ENCODE peak calls at places on chromosomes 6 and 20, in ten cellular contexts. I, H, T, B, W, K, Z, P, U and G are unnamed samples.

GRCh38 chr6:14713561-14713960 is 532.3 kb upstream of the JARID2 start:
- DNase-seq in I (no peak), H (no peak), T (no peak), B (no peak), W (no peak), K (no peak), Z (no peak), P (no peak), U (no peak), G (no peak)

GRCh38 chr6:107542170-107542569 is 52.3 kb downstream of the SOBP start:
- DNase-seq in I (no peak), H (no peak), T (no peak), B (no peak), W (no peak), K (no peak), Z (no peak), P (no peak), U (no peak), G (no peak)

GRCh38 chr6:4253604-4254211 is 118.3 kb upstream of the ECI2 start:
- DNase-seq in I (no peak), H (peak), T (peak), B (no peak), W (no peak), K (peak), Z (no peak), P (peak), U (no peak), G (peak)

GRCh38 chr6:148523551-148523950 is 180.9 kb downstream of the SASH1 start:
- DNase-seq in I (no peak), H (no peak), T (no peak), B (no peak), W (no peak), K (no peak), Z (no peak), P (no peak), U (no peak), G (no peak)

GRCh38 chr6:162178266-162178665 is 549.3 kb downstream of the PRKN start:
- DNase-seq in I (no peak), H (no peak), T (no peak), B (no peak), W (no peak), K (no peak), Z (no peak), P (no peak), U (no peak), G (no peak)

GRCh38 chr6:33794910-33795615 is 6.1 kb upstream of the LEMD2 start:
- DNase-seq in I (no peak), H (peak), T (no peak), B (no peak), W (no peak), K (no peak), Z (no peak), P (peak), U (no peak), G (no peak)

GRCh38 chr6:71727632-71728294 is 158.6 kb upstream of the RIMS1 start:
- DNase-seq in I (no peak), H (no peak), T (no peak), B (no peak), W (no peak), K (no peak), Z (no peak), P (no peak), U (no peak), G (no peak)

GRCh38 chr6:27280064-27280539 is 32.0 kb downstream of the POM121L2 start:
- DNase-seq in I (peak), H (no peak), T (no peak), B (no peak), W (no peak), K (peak), Z (no peak), P (no peak), U (no peak), G (no peak)

GRCh38 chr20:29750268-29750899 is 1507.1 kb upstream of the DEFB115 start:
- DNase-seq in I (no peak), H (no peak), T (no peak), B (no peak), W (no peak), K (no peak), Z (no peak), P (no peak), U (no peak), G (no peak)

GRCh38 chr6:152277826-152278247 is 359.3 kb downstream of the SYNE1 start:
- DNase-seq in I (peak), H (peak), T (peak), B (no peak), W (peak), K (no peak), Z (no peak), P (no peak), U (no peak), G (no peak)

GRCh38 chr6:10487668-10488327 is 33.4 kb upstream of the GCNT2 start:
- DNase-seq in I (no peak), H (no peak), T (no peak), B (no peak), W (no peak), K (no peak), Z (no peak), P (no peak), U (no peak), G (no peak)

GRCh38 chr20:61696181-61696735 is 369.4 kb downstream of the TAF4 start:
- DNase-seq in I (no peak), H (no peak), T (no peak), B (no peak), W (peak), K (no peak), Z (no peak), P (no peak), U (no peak), G (no peak)

GRCh38 chr6:127301199-127301700 is 34.6 kb downstream of the RNF146 start:
- DNase-seq in I (no peak), H (no peak), T (no peak), B (no peak), W (no peak), K (no peak), Z (no peak), P (no peak), U (no peak), G (no peak)

GRCh38 chr6:22709804-22710203 is 140.4 kb downstream of the HDGFL1 start:
- DNase-seq in I (no peak), H (no peak), T (no peak), B (no peak), W (no peak), K (no peak), Z (no peak), P (no peak), U (no peak), G (no peak)

GRCh38 chr6:67411036-67411435 is 1224.0 kb upstream of the ADGRB3 start:
- DNase-seq in I (no peak), H (no peak), T (no peak), B (no peak), W (no peak), K (no peak), Z (no peak), P (no peak), U (no peak), G (no peak)

GRCh38 chr6:36737043-36737785 is 39.6 kb downstream of the RAB44 start:
- DNase-seq in I (no peak), H (no peak), T (no peak), B (no peak), W (no peak), K (no peak), Z (no peak), P (no peak), U (no peak), G (no peak)

GRCh38 chr6:10779076-10779475 is 31.5 kb downstream of the TMEM14B start:
- DNase-seq in I (no peak), H (no peak), T (no peak), B (no peak), W (no peak), K (no peak), Z (no peak), P (no peak), U (no peak), G (no peak)

GRCh38 chr6:157503018-157503747 is 122.2 kb downstream of the ZDHHC14 start:
- DNase-seq in I (no peak), H (no peak), T (no peak), B (no peak), W (no peak), K (no peak), Z (no peak), P (no peak), U (no peak), G (no peak)

GRCh38 chr6:11656486-11656885 is 118.9 kb downstream of the TMEM170B start:
- DNase-seq in I (no peak), H (no peak), T (no peak), B (no peak), W (no peak), K (no peak), Z (no peak), P (no peak), U (no peak), G (no peak)

GRCh38 chr6:153553627-153554026 is 422.5 kb upstream of the RGS17 start:
- DNase-seq in I (no peak), H (no peak), T (no peak), B (no peak), W (no peak), K (peak), Z (no peak), P (no peak), U (no peak), G (no peak)

GRCh38 chr6:37007340-37008043 is 2.0 kb downstream of the FGD2 start:
- DNase-seq in I (no peak), H (no peak), T (no peak), B (no peak), W (no peak), K (no peak), Z (peak), P (no peak), U (no peak), G (no peak)

GRCh38 chr6:24495516-24495847 is 713 bp downstream of the ALDH5A1 start:
- DNase-seq in I (peak), H (peak), T (peak), B (peak), W (peak), K (peak), Z (peak), P (peak), U (peak), G (peak)
- TF ChIP-seq POLR2A in I (no peak), H (no peak), T (no peak), B (no peak), W (no peak), K (no peak), Z (no peak), P (no peak), U (no peak), G (no peak)

GRCh38 chr20:18139832-18140231 is 2.2 kb downstream of the KAT14 start:
- DNase-seq in I (no peak), H (no peak), T (no peak), B (no peak), W (no peak), K (no peak), Z (no peak), P (no peak), U (no peak), G (no peak)

GRCh38 chr20:18138266-18138582 is 561 bp downstream of the KAT14 start:
- DNase-seq in I (no peak), H (no peak), T (no peak), B (no peak), W (no peak), K (no peak), Z (no peak), P (no peak), U (no peak), G (no peak)

GRCh38 chr20:18133962-18134361 is 3.7 kb upstream of the KAT14 start:
- DNase-seq in I (no peak), H (no peak), T (peak), B (no peak), W (no peak), K (no peak), Z (no peak), P (no peak), U (no peak), G (no peak)

GRCh38 chr20:18137412-18138265 is at the start of the genes KAT14 and PET117:
- DNase-seq in I (peak), H (peak), T (peak), B (peak), W (peak), K (peak), Z (peak), P (peak), U (peak), G (peak)

GRCh38 chr20:18138639-18139583 is 1.2 kb downstream of the KAT14 start:
- DNase-seq in I (no peak), H (no peak), T (no peak), B (no peak), W (no peak), K (no peak), Z (no peak), P (no peak), U (no peak), G (peak)
- H3K27ac ChIP-seq in I (no peak), H (peak), T (peak), B (peak), W (peak), K (peak), Z (peak), P (peak), U (peak), G (peak)

DNA sequence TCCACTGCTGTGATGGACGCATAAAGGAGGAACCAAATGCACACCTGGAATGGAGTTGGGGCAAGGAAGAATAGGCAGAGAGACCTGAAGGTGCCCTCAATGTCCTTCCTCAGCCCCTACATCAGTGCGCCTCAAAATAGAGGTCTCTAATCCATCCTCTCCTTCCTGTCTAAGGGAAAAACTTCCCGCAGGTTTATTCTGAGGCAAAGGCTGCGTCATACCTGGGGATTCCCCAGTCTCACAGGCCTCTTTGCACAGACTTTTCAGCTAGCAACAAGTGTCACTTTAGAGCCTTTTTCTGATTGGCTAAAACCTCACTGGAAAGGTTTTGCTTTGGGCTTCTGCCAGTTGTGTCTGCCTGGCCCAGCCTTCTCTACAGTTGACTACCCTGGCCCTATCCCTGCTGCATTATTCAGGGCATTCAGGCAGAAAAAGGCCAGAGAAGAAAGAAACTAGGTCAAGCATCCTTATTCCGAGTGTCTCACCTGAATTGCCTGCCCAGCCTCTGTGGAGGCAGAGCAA is 1.8 kb upstream of the HLA-DQB1 start:
- DNase-seq in I (no peak), H (no peak), T (peak), B (no peak), W (no peak), K (peak), Z (peak), P (no peak), U (no peak), G (peak)
- TF ChIP-seq POLR2A in I (no peak), H (no peak), T (no peak), B (no peak), W (no peak), K (no peak), Z (no peak), P (no peak), U (no peak), G (no peak)

GRCh38 chr6:110609101-110609500 is 132.7 kb upstream of the SLC22A16 start:
- DNase-seq in I (no peak), H (no peak), T (no peak), B (no peak), W (no peak), K (no peak), Z (no peak), P (no peak), U (no peak), G (no peak)
- H3K27ac ChIP-seq in I (no peak), H (no peak), T (no peak), B (no peak), W (no peak), K (no peak), Z (no peak), P (no peak), U (peak), G (no peak)

DNA sequence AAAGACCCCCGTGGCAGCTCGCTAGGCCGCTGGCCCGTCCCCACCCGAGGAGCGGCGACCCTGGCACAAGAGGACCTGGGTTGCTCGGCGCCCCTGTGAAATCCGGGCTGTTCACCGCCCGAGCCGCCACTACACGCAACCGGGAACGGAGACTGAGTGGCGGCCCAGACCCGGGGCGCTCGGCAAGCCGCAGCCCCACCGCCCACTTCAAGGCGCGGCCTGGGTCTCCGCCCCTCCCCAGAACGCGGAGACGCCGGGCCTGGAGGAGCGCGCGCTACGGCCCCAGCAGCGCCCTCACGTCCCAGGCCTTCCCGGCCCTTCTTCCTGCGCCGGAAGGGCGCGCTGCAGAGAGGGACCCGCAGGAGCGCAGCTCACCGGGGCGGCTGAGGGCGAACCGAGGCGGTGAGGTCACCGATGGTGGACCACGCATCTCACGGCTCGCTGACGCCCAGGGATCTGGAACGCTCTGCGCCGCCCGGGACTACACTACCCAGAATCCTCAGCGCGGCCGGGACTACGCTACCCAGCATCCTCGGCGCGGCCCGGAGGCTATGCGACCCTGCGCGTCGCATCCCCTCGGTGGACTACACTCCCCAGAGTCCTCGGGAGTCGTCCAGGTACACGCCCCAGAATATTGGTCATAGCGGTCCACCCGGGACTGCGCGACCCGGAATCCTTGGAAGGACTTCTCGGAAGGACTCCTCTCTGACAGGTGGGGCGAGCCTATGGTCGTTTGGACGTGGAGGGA is at the start of gene ZNF337:
- DNase-seq in I (peak), H (peak), T (peak), B (peak), W (peak), K (peak), Z (peak), P (peak), U (peak), G (peak)
- TF ChIP-seq POLR2A in I (peak), H (peak), T (no peak), B (peak), W (peak), K (peak), Z (peak), P (peak), U (peak), G (peak)

GRCh38 chr20:35617397-35618031 is 1.9 kb downstream of the SPAG4 start:
- DNase-seq in I (peak), H (peak), T (peak), B (peak), W (peak), K (no peak), Z (peak), P (peak), U (no peak), G (peak)

GRCh38 chr20:35619196-35620095 is 3.8 kb downstream of the SPAG4 start:
- DNase-seq in I (peak), H (peak), T (peak), B (no peak), W (peak), K (peak), Z (peak), P (peak), U (peak), G (peak)

GRCh38 chr20:35616465-35617396 is 1.1 kb downstream of the SPAG4 start:
- DNase-seq in I (peak), H (peak), T (peak), B (peak), W (peak), K (peak), Z (peak), P (peak), U (peak), G (peak)

GRCh38 chr20:35618032-35618371 is 2.4 kb downstream of the SPAG4 start:
- DNase-seq in I (no peak), H (no peak), T (no peak), B (no peak), W (no peak), K (no peak), Z (no peak), P (no peak), U (no peak), G (no peak)

DNA sequence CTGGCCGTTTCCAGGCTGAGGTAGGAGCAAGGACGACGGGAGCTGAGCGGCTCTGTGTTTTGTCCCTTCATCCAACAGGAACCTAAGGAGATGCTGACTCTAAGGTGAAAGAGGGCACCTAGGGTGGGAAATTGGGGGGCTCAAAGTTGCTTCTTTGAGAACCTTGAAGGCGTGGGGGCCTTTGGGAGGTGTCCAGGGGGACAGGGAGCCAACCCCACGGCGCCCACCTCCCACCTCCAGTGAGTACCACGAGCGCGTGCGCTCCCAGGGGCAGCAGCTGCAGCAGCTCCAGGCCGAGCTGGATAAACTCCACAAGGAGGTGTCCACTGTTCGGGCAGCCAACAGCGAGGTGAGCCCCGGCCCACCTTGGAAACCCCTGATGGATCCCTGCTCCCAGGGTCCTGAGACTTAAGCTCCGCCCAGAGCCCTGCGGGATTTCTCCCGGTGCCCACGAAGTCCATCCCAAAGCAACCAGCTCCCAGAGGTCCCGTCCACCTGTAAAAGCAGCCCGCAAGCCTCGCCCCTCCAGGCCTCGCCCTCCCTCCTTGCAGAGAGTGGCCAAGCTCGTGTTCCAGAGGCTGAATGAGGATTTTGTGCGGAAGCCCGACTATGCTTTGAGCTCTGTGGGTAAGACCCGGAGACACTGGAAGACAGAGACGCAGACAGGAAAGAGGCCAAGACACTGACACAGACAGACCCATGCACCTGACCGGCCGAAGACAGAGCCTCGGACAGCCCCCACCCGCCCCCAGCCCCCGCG is 2.9 kb downstream of the SPAG4 start:
- DNase-seq in I (peak), H (peak), T (no peak), B (no peak), W (no peak), K (no peak), Z (no peak), P (peak), U (no peak), G (peak)
- H3K27ac ChIP-seq in I (peak), H (no peak), T (peak), B (no peak), W (no peak), K (peak), Z (peak), P (peak), U (peak), G (peak)

GRCh38 chr6:124999105-124999764 is 37.0 kb downstream of the RNF217 start:
- DNase-seq in I (no peak), H (no peak), T (peak), B (no peak), W (no peak), K (no peak), Z (no peak), P (no peak), U (no peak), G (no peak)
- TF ChIP-seq POLR2A in I (no peak), H (no peak), T (no peak), B (no peak), W (no peak), K (no peak), Z (no peak), P (no peak), U (no peak), G (no peak)

GRCh38 chr6:39204646-39205244 is 24.5 kb downstream of the KCNK5 start:
- DNase-seq in I (no peak), H (no peak), T (no peak), B (no peak), W (no peak), K (no peak), Z (no peak), P (no peak), U (no peak), G (no peak)
- H3K27ac ChIP-seq in I (no peak), H (no peak), T (peak), B (no peak), W (peak), K (peak), Z (peak), P (peak), U (peak), G (no peak)